ENCODE peak calls at places on chromosome 5, in six cellular contexts. I, Y, T, O, N and L are unnamed samples.

GRCh38 chr5:164824671-164825070 is 1319.3 kb downstream of the MAT2B start:
- DNase-seq in I (no peak), N (no peak), T (no peak), Y (no peak), O (no peak), L (no peak)

GRCh38 chr5:1782385-1783213 is 17.0 kb downstream of the MRPL36 start:
- DNase-seq in T (no peak), N (peak), I (no peak), O (no peak), Y (peak), L (no peak)

GRCh38 chr5:4700082-4700481 is 440.0 kb upstream of the ADAMTS16 start:
- DNase-seq in Y (peak), T (no peak), N (no peak), I (peak), O (no peak), L (peak)

GRCh38 chr5:116938488-116938887 is 363.9 kb upstream of the SEMA6A start:
- DNase-seq in Y (no peak), O (no peak), I (no peak), T (no peak), N (no peak), L (no peak)

GRCh38 chr5:176735383-176736265 is 74.7 kb upstream of the UNC5A start:
- DNase-seq in Y (no peak), I (no peak), O (no peak), T (no peak), N (peak), L (no peak)

GRCh38 chr5:125214080-125214479 is 467.6 kb upstream of the ZNF608 start:
- DNase-seq in T (no peak), O (peak), Y (no peak), I (no peak), N (no peak), L (no peak)

GRCh38 chr5:16552666-16553343 is 64.0 kb downstream of the RETREG1 start:
- DNase-seq in Y (peak), N (no peak), T (peak), O (peak), I (peak), L (peak)

GRCh38 chr5:78203815-78204214 is 90.7 kb downstream of the AP3B1 start:
- DNase-seq in N (no peak), O (no peak), Y (no peak), T (no peak), I (no peak), L (no peak)

GRCh38 chr5:137470111-137470920 is 28.8 kb downstream of the SPOCK1 start:
- DNase-seq in Y (no peak), O (no peak), T (no peak), N (no peak), I (no peak), L (no peak)

GRCh38 chr5:38807570-38808461 is 38.0 kb upstream of the OSMR start:
- DNase-seq in N (no peak), T (no peak), I (no peak), O (no peak), Y (no peak), L (no peak)

GRCh38 chr5:177491429-177491945 is 5.9 kb downstream of the PDLIM7 start:
- DNase-seq in N (peak), Y (no peak), O (peak), T (no peak), I (peak), L (peak)

GRCh38 chr5:39896706-39897105 is 471.9 kb upstream of the DAB2 start:
- DNase-seq in T (no peak), O (no peak), Y (no peak), N (no peak), I (no peak), L (no peak)

GRCh38 chr5:78591227-78591626 is 57.3 kb downstream of the LHFPL2 start:
- DNase-seq in I (no peak), Y (no peak), N (no peak), O (no peak), T (peak), L (no peak)